ENCODE peak calls at places on chromosomes 3 and 15, in ten cellular contexts. Y is A549, C is foreskin fibroblast, F is OCI-LY7, T is astrocyte of the spinal cord, L is lower leg skin, V is heart left ventricle, D is epithelial cell of proximal tubule, S is GM12864, X is bronchial epithelial cell. K is an unnamed sample.
A peak's percentile ranks its signal among the peaks of the same experiment; 100 is the strongest.

GRCh38 chr15:75776075-75776443 is 63.4 kb upstream of the CSPG4 start:
- DNase-seq in L (no peak), C (peak; percentile 34), F (no peak), S (no peak), D (no peak), V (no peak), X (peak; percentile 54), Y (peak; percentile 43), T (peak; percentile 53), K (no peak)

GRCh38 chr3:88076712-88077111 is 17.7 kb downstream of the ZNF654 start:
- DNase-seq in V (no peak), X (no peak), D (no peak), S (no peak), L (no peak), F (no peak), Y (no peak), T (no peak), C (no peak), K (no peak)

GRCh38 chr15:69478259-69478687 is 25.7 kb downstream of the RPLP1 start:
- DNase-seq in X (no peak), C (peak; percentile 59), V (peak; percentile 46), L (no peak), F (peak; percentile 57), Y (peak; percentile 74), D (no peak), S (no peak), T (peak; percentile 56), K (no peak)

GRCh38 chr3:25594007-25594502 is 70.7 kb downstream of the TOP2B start:
- DNase-seq in X (peak; percentile 71), T (peak; percentile 89), C (peak; percentile 84), V (no peak), D (no peak), S (no peak), F (peak; percentile 56), Y (peak; percentile 69), L (no peak), K (no peak)

GRCh38 chr3:109851854-109852253 is 514.5 kb upstream of the DPPA4 start:
- DNase-seq in D (no peak), X (no peak), Y (no peak), C (no peak), F (no peak), S (no peak), T (no peak), V (no peak), L (no peak), K (no peak)

GRCh38 chr3:4417449-4417848 is 49.6 kb downstream of the SUMF1 start:
- DNase-seq in T (peak; percentile 84), X (peak; percentile 58), F (no peak), D (no peak), C (peak; percentile 50), S (no peak), L (no peak), V (no peak), Y (no peak), K (no peak)

GRCh38 chr3:136249593-136250225 is 431 bp upstream of the PCCB start:
- DNase-seq in T (no peak), S (no peak), D (no peak), Y (no peak), F (peak; percentile 70), L (no peak), X (peak; percentile 29), V (no peak), C (no peak), K (no peak)

GRCh38 chr15:63797103-63797502 is 36.6 kb downstream of the HERC1 start:
- DNase-seq in S (no peak), D (no peak), C (no peak), X (no peak), T (no peak), F (no peak), Y (no peak), V (no peak), L (no peak), K (no peak)

GRCh38 chr3:3200632-3201212 is 21.2 kb upstream of the CRBN start:
- DNase-seq in Y (peak; percentile 68), T (peak; percentile 76), V (no peak), C (peak; percentile 50), F (peak; percentile 63), S (peak; percentile 40), L (peak; percentile 36), D (peak; percentile 18), X (peak; percentile 59), K (no peak)

GRCh38 chr3:78977073-78977472 is 790.7 kb downstream of the ROBO1 start:
- DNase-seq in X (no peak), C (no peak), F (no peak), T (no peak), L (no peak), S (no peak), D (no peak), V (no peak), Y (no peak), K (no peak)

GRCh38 chr15:40594429-40594836 is 384 bp downstream of the KNL1 start:
- DNase-seq in V (peak; percentile 53), L (no peak), X (peak; percentile 37), D (no peak), Y (peak; percentile 58), F (peak; percentile 77), C (peak; percentile 74), S (no peak), T (peak; percentile 64), K (peak; percentile 6)

GRCh38 chr3:24185738-24186384 is 240.8 kb downstream of the NR1D2 start:
- DNase-seq in X (peak; percentile 68), F (peak; percentile 59), S (peak; percentile 19), V (peak; percentile 42), L (no peak), T (peak; percentile 62), Y (peak; percentile 74), D (peak; percentile 13), C (peak; percentile 75), K (no peak)

GRCh38 chr15:27725733-27726132 is 373.4 kb downstream of the OCA2 start:
- DNase-seq in T (no peak), S (no peak), X (no peak), D (no peak), C (no peak), L (no peak), V (no peak), Y (no peak), F (no peak), K (no peak)

GRCh38 chr3:171904829-171905228 is 61.7 kb downstream of the TMEM212 start:
- DNase-seq in X (no peak), V (no peak), D (no peak), Y (no peak), C (peak; percentile 86), S (no peak), T (no peak), F (no peak), L (no peak), K (no peak)

GRCh38 chr15:58434334-58434888 is 2.6 kb downstream of the LIPC start:
- DNase-seq in D (no peak), F (no peak), C (no peak), L (no peak), V (no peak), S (no peak), X (no peak), T (no peak), Y (no peak), K (no peak)

GRCh38 chr3:127458698-127459097 is 131.8 kb downstream of the TPRA1 start:
- DNase-seq in C (peak; percentile 17), X (no peak), Y (no peak), D (no peak), S (no peak), T (no peak), L (no peak), F (peak; percentile 47), V (no peak), K (no peak)

GRCh38 chr3:171262431-171262830 is 197.8 kb downstream of the TNIK start:
- DNase-seq in D (no peak), Y (no peak), X (no peak), T (no peak), V (no peak), F (no peak), C (no peak), S (no peak), L (no peak), K (no peak)

GRCh38 chr3:2268779-2269178 is 170.1 kb downstream of the CNTN4 start:
- DNase-seq in L (no peak), Y (peak; percentile 4), C (no peak), F (no peak), D (no peak), S (no peak), V (no peak), T (no peak), X (no peak), K (no peak)

GRCh38 chr3:70951937-70952492 is 631.5 kb downstream of the FOXP1 start:
- DNase-seq in L (no peak), C (peak; percentile 23), X (no peak), Y (no peak), F (no peak), T (no peak), V (no peak), D (no peak), S (no peak), K (no peak)

GRCh38 chr3:106341090-106341489 is 472.3 kb upstream of the CBLB start:
- DNase-seq in D (no peak), L (peak; percentile 35), C (peak; percentile 67), F (no peak), S (no peak), Y (no peak), T (no peak), V (no peak), X (no peak), K (no peak)

GRCh38 chr3:125136966-125137365 is 75.6 kb downstream of the SLC12A8 start:
- DNase-seq in Y (no peak), L (no peak), X (no peak), T (no peak), D (no peak), C (no peak), V (no peak), S (no peak), F (no peak), K (no peak)

GRCh38 chr15:49458145-49458544 is 35.1 kb downstream of the FGF7 start:
- DNase-seq in D (no peak), S (no peak), L (no peak), C (peak; percentile 64), X (no peak), T (no peak), V (no peak), F (no peak), Y (no peak), K (peak; percentile 20)
- H3K4me3 ChIP-seq in D (no peak overlapping the region), S (no peak overlapping the region), L (no peak overlapping the region), C (no peak overlapping the region), X (no peak overlapping the region), T (no peak overlapping the region), V (no peak overlapping the region), F (no peak overlapping the region), Y (no peak overlapping the region), K (no peak overlapping the region)

GRCh38 chr3:177150970-177151627 is 46.2 kb downstream of the TBL1XR1 start:
- DNase-seq in T (peak; percentile 92), Y (peak; percentile 7), C (peak; percentile 79), V (no peak), D (peak; percentile 58), S (no peak), F (no peak), X (peak; percentile 90), L (no peak), K (peak; percentile 51)
- H3K4me3 ChIP-seq in T (no peak overlapping the region), Y (no peak overlapping the region), C (no peak overlapping the region), V (no peak overlapping the region), D (no peak overlapping the region), S (no peak overlapping the region), F (no peak overlapping the region), X (no peak overlapping the region), L (no peak overlapping the region), K (no peak overlapping the region)

GRCh38 chr15:73414876-73415275 is 28.1 kb upstream of the REC114 start:
- DNase-seq in C (no peak), T (no peak), D (no peak), X (no peak), S (no peak), F (no peak), Y (no peak), V (no peak), L (no peak), K (no peak)
- H3K4me3 ChIP-seq in C (no peak overlapping the region), T (no peak overlapping the region), D (no peak overlapping the region), X (no peak overlapping the region), S (no peak overlapping the region), F (no peak overlapping the region), Y (no peak overlapping the region), V (no peak overlapping the region), L (no peak overlapping the region), K (no peak overlapping the region)

GRCh38 chr3:185927501-185928200 is 10.2 kb downstream of the TRA2B start:
- DNase-seq in T (no peak), F (no peak), S (no peak), V (no peak), C (peak; percentile 9), Y (no peak), D (no peak), X (no peak), L (no peak), K (no peak)
- H3K4me3 ChIP-seq in T (no peak overlapping the region), F (no peak overlapping the region), S (no peak overlapping the region), V (no peak overlapping the region), C (peak overlapping the region; percentile 11), Y (no peak overlapping the region), D (no peak overlapping the region), X (no peak overlapping the region), L (no peak overlapping the region), K (no peak overlapping the region)

K was measured in BJ.